ENCODE peak calls at places on chromosome 9, in four cellular contexts. S is naive thymus-derived CD8-positive, alpha-beta T cell; Z is T-helper 17 cell; K is omental fat pad. B is an unnamed sample.
A peak's percentile ranks its signal among the peaks of the same experiment; 100 is the strongest.

GRCh38 chr9:69198526-69199250 is 24.6 kb downstream of the TJP2 start:
- ATAC-seq in S (no peak), K (no peak), Z (no peak), B (no peak)

GRCh38 chr9:95091971-95092320 is 225.6 kb downstream of the FANCC start:
- ATAC-seq in K (peak; percentile 7), Z (no peak), S (no peak), B (peak; percentile 40)

GRCh38 chr9:123640792-123641222 is 284.8 kb downstream of the CRB2 start:
- ATAC-seq in K (no peak), Z (no peak), S (peak; percentile 22), B (no peak)

GRCh38 chr9:134382733-134383132 is 56.5 kb downstream of the RXRA start:
- ATAC-seq in Z (no peak), S (no peak), K (no peak), B (no peak)

GRCh38 chr9:7174301-7174700 is 416.5 kb downstream of the KDM4C start:
- ATAC-seq in S (no peak), K (no peak), Z (no peak), B (no peak)

GRCh38 chr9:109579191-109579948 is 81.3 kb upstream of the PTPN3 start:
- ATAC-seq in S (no peak), Z (no peak), K (no peak), B (no peak)

GRCh38 chr9:37042421-37042820 is 8.4 kb upstream of the PAX5 start:
- ATAC-seq in Z (no peak), S (no peak), K (no peak), B (no peak)

GRCh38 chr9:31243386-31243785 is 1141.1 kb upstream of the ACO1 start:
- ATAC-seq in K (no peak), Z (no peak), S (no peak), B (no peak)

GRCh38 chr9:130860458-130861316 is 25.6 kb downstream of the ABL1 start:
- ATAC-seq in Z (no peak), S (no peak), K (peak; percentile 70), B (peak; percentile 68)

GRCh38 chr9:124013263-124014211 is 2.0 kb downstream of the LHX2 start:
- ATAC-seq in K (no peak), Z (no peak), S (no peak), B (no peak)

GRCh38 chr9:77170991-77171699 is 6.2 kb upstream of the VPS13A start:
- ATAC-seq in K (no peak), S (no peak), Z (no peak), B (no peak)

B was measured in esophagus mucosa.